ENCODE peak calls at places on chromosomes 16 and 17, in four cellular contexts. K is NCI-H510A treated with DMSO at 0.1 percent for 48 hours; H is GM03348; V is stimulated activated CD4-positive, alpha-beta T cell treated with anti-CD3 and anti-CD28 coated beads, TNF-alpha, amount 100 ng/mL, for 1 hour. I is an unnamed sample.

GRCh38 chr17:83186751-83187421 is 107.5 kb downstream of the METRNL start:
- DNase-seq in K (no peak), H (no peak), V (no peak), I (no peak)

GRCh38 chr17:72614476-72614870 is 478.0 kb downstream of the SLC39A11 start:
- DNase-seq in K (no peak), H (no peak), V (no peak), I (no peak)

GRCh38 chr16:54286330-54287017 is at the start of gene IRX3:
- DNase-seq in K (peak; percentile 87), H (peak; percentile 97), V (no peak), I (no peak)

GRCh38 chr17:62614142-62614541 is 13.3 kb upstream of the MRC2 start:
- DNase-seq in K (no peak), H (peak; percentile 82), V (no peak), I (no peak)

GRCh38 chr16:24858219-24859041 is 12.7 kb downstream of the SLC5A11 start:
- DNase-seq in K (no peak), H (peak; percentile 70), V (no peak), I (no peak)

GRCh38 chr16:85616608-85617311 is 3.6 kb downstream of the GSE1 start:
- DNase-seq in K (no peak), H (no peak), V (no peak), I (no peak)

GRCh38 chr16:58465817-58466216 is 34.1 kb upstream of the NDRG4 start:
- DNase-seq in K (no peak), H (no peak), V (no peak), I (no peak)

GRCh38 chr17:38322156-38322779 is 21.5 kb downstream of the GPR179 start:
- DNase-seq in K (peak; percentile 65), H (peak; percentile 85), V (peak; percentile 42), I (no peak)

GRCh38 chr16:27239906-27240655 is 28.5 kb downstream of the NSMCE1 start:
- DNase-seq in K (no peak), H (no peak), V (no peak), I (no peak)

GRCh38 chr17:77160032-77160876 is 19.5 kb downstream of the SEC14L1 start:
- DNase-seq in K (peak; percentile 23), H (peak; percentile 9), V (no peak), I (peak; percentile 75)

GRCh38 chr17:76048711-76049110 is 21.6 kb upstream of the EVPL start:
- DNase-seq in K (no peak), H (no peak), V (no peak), I (no peak)

GRCh38 chr17:29124931-29125270 is 55.3 kb downstream of the MYO18A start:
- DNase-seq in K (no peak), H (no peak), V (no peak), I (no peak)

GRCh38 chr16:65229191-65229662 is 107.4 kb upstream of the CDH11 start:
- DNase-seq in K (no peak), H (peak; percentile 35), V (no peak), I (no peak)

GRCh38 chr16:82960923-82961322 is 334.2 kb downstream of the CDH13 start:
- DNase-seq in K (no peak), H (no peak), V (no peak), I (no peak)

GRCh38 chr17:39923230-39923629 is 4.2 kb downstream of the ORMDL3 start:
- DNase-seq in K (no peak), H (no peak), V (no peak), I (no peak)

GRCh38 chr17:55720917-55721836 is 1.5 kb downstream of the TMEM100 start:
- DNase-seq in K (no peak), H (no peak), V (no peak), I (no peak)

GRCh38 chr16:50572700-50573099 is 24.5 kb downstream of the NKD1 start:
- DNase-seq in K (no peak), H (no peak), V (no peak), I (no peak)

GRCh38 chr17:51670899-51671298 is 410.6 kb downstream of the UTP18 start:
- DNase-seq in K (no peak), H (no peak), V (no peak), I (no peak)

GRCh38 chr17:17140590-17140980 is 65.5 kb downstream of the PLD6 start:
- DNase-seq in K (no peak), H (peak; percentile 82), V (no peak), I (no peak)

GRCh38 chr17:65039349-65039988 is 17.1 kb downstream of the GNA13 start:
- DNase-seq in K (no peak), H (no peak), V (no peak), I (no peak)